ENCODE peak calls at places on chromosome 22, in seven cellular contexts. P, N, T, B, W, D and U are unnamed samples.

GRCh38 chr22:49838771-49839717 is 11.4 kb upstream of the BRD1 start:
- DNase-seq in P (peak), N (no peak), T (no peak), B (peak), W (no peak), D (peak), U (peak)

GRCh38 chr22:38652858-38653257 is 3.3 kb downstream of the FAM227A start:
- DNase-seq in P (no peak), N (no peak), T (no peak), B (no peak), W (no peak), D (no peak), U (no peak)

GRCh38 chr22:46916886-46917625 is 154.6 kb downstream of the TBC1D22A start:
- DNase-seq in P (no peak), N (no peak), T (no peak), B (no peak), W (no peak), D (no peak), U (no peak)

GRCh38 chr22:32693102-32693501 is 108.4 kb upstream of the TIMP3 start:
- DNase-seq in P (no peak), N (no peak), T (peak), B (no peak), W (peak), D (no peak), U (no peak)

GRCh38 chr22:30490399-30490798 is 15.1 kb downstream of the SEC14L4 start:
- DNase-seq in P (no peak), N (peak), T (no peak), B (peak), W (no peak), D (no peak), U (no peak)

GRCh38 chr22:40818192-40818746 is 877 bp downstream of the SLC25A17 start:
- DNase-seq in P (no peak), N (peak), T (no peak), B (no peak), W (no peak), D (no peak), U (no peak)

GRCh38 chr22:20203142-20204099 is 52.6 kb upstream of the CCDC188 start:
- DNase-seq in P (no peak), N (peak), T (peak), B (peak), W (peak), D (no peak), U (no peak)

GRCh38 chr22:46061431-46062231 is 84.7 kb upstream of the WNT7B start:
- DNase-seq in P (no peak), N (no peak), T (no peak), B (peak), W (no peak), D (no peak), U (peak)

GRCh38 chr22:38569181-38569971 is 607 bp downstream of the DMC1 start:
- DNase-seq in P (peak), N (no peak), T (no peak), B (no peak), W (no peak), D (peak), U (no peak)

GRCh38 chr22:46104170-46104880 is 46.0 kb upstream of the PPARA start:
- DNase-seq in P (no peak), N (no peak), T (no peak), B (no peak), W (no peak), D (no peak), U (no peak)

GRCh38 chr22:19577422-19577966 is 53.3 kb upstream of the CLDN5 start:
- DNase-seq in P (no peak), N (no peak), T (no peak), B (no peak), W (no peak), D (no peak), U (no peak)

GRCh38 chr22:46864314-46865051 is 102.0 kb downstream of the TBC1D22A start:
- DNase-seq in P (no peak), N (no peak), T (no peak), B (peak), W (no peak), D (no peak), U (no peak)

GRCh38 chr22:25125693-25126357 is 73.8 kb upstream of the CRYBB3 start:
- DNase-seq in P (no peak), N (no peak), T (no peak), B (no peak), W (no peak), D (no peak), U (no peak)

GRCh38 chr22:19891350-19892248 is 36.9 kb upstream of the GNB1L start:
- DNase-seq in P (peak), N (peak), T (peak), B (peak), W (peak), D (peak), U (peak)

GRCh38 chr22:26480611-26480932 is 3.0 kb downstream of the HPS4 start:
- DNase-seq in P (no peak), N (no peak), T (no peak), B (no peak), W (no peak), D (no peak), U (no peak)

GRCh38 chr22:50148991-50149721 is 21.4 kb upstream of the PANX2 start:
- DNase-seq in P (peak), N (peak), T (peak), B (peak), W (peak), D (peak), U (peak)

GRCh38 chr22:33687464-33687863 is 232.8 kb downstream of the LARGE1 start:
- DNase-seq in P (no peak), N (no peak), T (no peak), B (no peak), W (no peak), D (no peak), U (no peak)